ENCODE peak calls at places on chromosomes 5 and 9, in five cellular contexts. N, M, I, V and Z are unnamed samples.

GRCh38 chr5:96096724-96097123 is 135.1 kb upstream of the ELL2 start:
- DNase-seq in N (no peak), M (no peak), I (peak), V (no peak), Z (no peak)

GRCh38 chr5:61701877-61702602 is 370.0 kb downstream of the ZSWIM6 start:
- DNase-seq in N (no peak), M (peak), I (no peak), V (no peak), Z (no peak)

GRCh38 chr9:128892223-128892892 is 10.4 kb downstream of the LRRC8A start:
- DNase-seq in N (no peak), M (no peak), I (peak), V (no peak), Z (no peak)

GRCh38 chr9:447230-448025 is 232.8 kb downstream of the DOCK8 start:
- DNase-seq in N (peak), M (no peak), I (no peak), V (peak), Z (no peak)

GRCh38 chr9:112037281-112038016 is 137.6 kb downstream of the SUSD1 start:
- DNase-seq in N (peak), M (peak), I (peak), V (peak), Z (peak)

GRCh38 chr5:40677456-40677855 is 2.3 kb upstream of the PTGER4 start:
- DNase-seq in N (no peak), M (no peak), I (no peak), V (no peak), Z (no peak)

GRCh38 chr9:131365546-131365945 is 28.3 kb upstream of the PRRC2B start:
- DNase-seq in N (no peak), M (no peak), I (no peak), V (no peak), Z (no peak)

GRCh38 chr9:115132648-115133047 is 14.7 kb upstream of the TNC start:
- DNase-seq in N (no peak), M (no peak), I (no peak), V (no peak), Z (no peak)

GRCh38 chr9:32380944-32381343 is 3.5 kb upstream of the ACO1 start:
- DNase-seq in N (no peak), M (no peak), I (no peak), V (no peak), Z (no peak)

GRCh38 chr9:7186175-7186574 is 428.4 kb downstream of the KDM4C start:
- DNase-seq in N (no peak), M (no peak), I (peak), V (no peak), Z (peak)

GRCh38 chr5:148620696-148621095 is 33.6 kb downstream of the HTR4 start:
- DNase-seq in N (peak), M (no peak), I (no peak), V (no peak), Z (no peak)

GRCh38 chr5:7392401-7393024 is 3.4 kb upstream of the ADCY2 start:
- DNase-seq in N (no peak), M (no peak), I (peak), V (no peak), Z (no peak)

GRCh38 chr9:82706781-82707180 is 356.2 kb downstream of the RASEF start:
- DNase-seq in N (no peak), M (no peak), I (no peak), V (no peak), Z (no peak)

GRCh38 chr9:91795500-91796241 is 154.4 kb downstream of the ROR2 start:
- DNase-seq in N (no peak), M (no peak), I (no peak), V (no peak), Z (no peak)